ENCODE peak calls at places on chromosomes 13 and 19, in nine cellular contexts. I is activated naive CD4-positive, alpha-beta T cell treated with anti-CD3 and anti-CD28 coated beads, Interleukin-2, amount 50 U/mL, for 16 hours; S is NT2/D1; Z is head of caudate nucleus; J is NCI-H2081 treated with DMSO at 0.1 percent for 48 hours; T is NK-92 treated with Interleukin-12 subunit alpha and Interleukin-12 subunit beta, amount 100 ng/mL, for 24 hours; M is naive thymus-derived CD8-positive, alpha-beta T cell; H is suprapubic skin; X is activated CD8-positive, alpha-beta T cell treated with anti-CD3 and anti-CD28 coated beads for 36 hours. W is an unnamed sample.

GRCh38 chr13:40933508-40933907 is 85.6 kb downstream of the ELF1 start:
- DNase-seq in S (no peak), H (no peak), Z (no peak), J (no peak), T (no peak), M (no peak), I (no peak), X (peak; percentile 41), W (no peak)

GRCh38 chr19:15248648-15249559 is 16.7 kb upstream of the EPHX3 start:
- DNase-seq in I (no peak), H (peak; percentile 90), Z (peak; percentile 79), J (no peak), T (no peak), X (no peak), S (no peak), M (no peak), W (no peak)

GRCh38 chr13:30355405-30355741 is 48.0 kb upstream of the KATNAL1 start:
- DNase-seq in S (no peak), T (no peak), J (no peak), H (no peak), X (peak; percentile 73), I (peak; percentile 44), M (peak; percentile 52), Z (no peak), W (peak; percentile 63)

GRCh38 chr19:45484273-45484945 is 12.4 kb downstream of the RTN2 start:
- DNase-seq in H (no peak), I (no peak), T (no peak), M (no peak), Z (no peak), X (no peak), S (no peak), J (no peak), W (no peak)

GRCh38 chr19:30084390-30084819 is 142.4 kb downstream of the URI1 start:
- DNase-seq in X (no peak), H (no peak), J (no peak), I (no peak), T (no peak), Z (no peak), M (no peak), S (no peak), W (no peak)

GRCh38 chr13:105990256-105990958 is 545.1 kb downstream of the EFNB2 start:
- DNase-seq in X (no peak), H (no peak), Z (no peak), T (no peak), J (no peak), S (no peak), M (no peak), I (no peak), W (no peak)

GRCh38 chr19:48967346-48968178 is 2.5 kb downstream of the FTL start:
- DNase-seq in Z (peak; percentile 75), I (no peak), J (no peak), X (no peak), S (no peak), T (no peak), H (no peak), M (no peak), W (no peak)

GRCh38 chr19:13796301-13797057 is 1.2 kb downstream of the ZSWIM4 start:
- DNase-seq in T (no peak), J (no peak), X (peak; percentile 44), Z (peak; percentile 55), M (no peak), I (no peak), S (no peak), H (peak; percentile 89), W (no peak)

GRCh38 chr19:51123381-51124186 is 1.1 kb upstream of the SIGLEC9 start:
- DNase-seq in H (no peak), M (peak; percentile 51), Z (no peak), X (peak; percentile 75), S (no peak), J (no peak), T (peak; percentile 42), I (peak; percentile 38), W (peak; percentile 44)

GRCh38 chr19:1167687-1168561 is 6.1 kb downstream of the SBNO2 start:
- DNase-seq in T (no peak), M (no peak), I (peak; percentile 10), X (no peak), H (peak; percentile 78), J (no peak), S (no peak), Z (no peak), W (no peak)

GRCh38 chr19:45170146-45171106 is 7.6 kb downstream of the TRAPPC6A start:
- DNase-seq in S (no peak), T (no peak), X (no peak), Z (no peak), I (no peak), H (no peak), M (no peak), J (no peak), W (no peak)

GRCh38 chr13:94700051-94700535 is 12.3 kb downstream of the SOX21 start:
- DNase-seq in X (no peak), I (no peak), J (no peak), H (no peak), Z (no peak), M (no peak), S (no peak), T (no peak), W (no peak)

GRCh38 chr19:33685541-33685940 is 63.8 kb downstream of the CHST8 start:
- DNase-seq in Z (no peak), T (no peak), I (no peak), S (no peak), X (no peak), H (peak; percentile 47), J (no peak), M (no peak), W (no peak)

GRCh38 chr13:99617474-99618255 is 116.4 kb downstream of the TM9SF2 start:
- DNase-seq in I (no peak), M (no peak), T (peak; percentile 24), H (no peak), S (no peak), J (peak; percentile 30), Z (peak; percentile 67), X (peak; percentile 48), W (no peak)

GRCh38 chr19:19527674-19528625 is 761 bp upstream of the YJEFN3 start:
- DNase-seq in Z (no peak), J (no peak), X (no peak), T (no peak), S (no peak), H (no peak), M (no peak), I (no peak), W (no peak)

GRCh38 chr13:89432997-89433396 is 1761.8 kb downstream of the SLITRK5 start:
- DNase-seq in M (no peak), S (no peak), I (no peak), X (no peak), Z (no peak), H (no peak), T (no peak), J (no peak), W (no peak)

GRCh38 chr19:33464010-33464732 is 57.4 kb downstream of the PEPD start:
- DNase-seq in M (no peak), I (no peak), T (no peak), J (no peak), S (no peak), Z (no peak), H (peak; percentile 44), X (no peak), W (peak; percentile 3)

GRCh38 chr13:86757236-86757978 is 913.8 kb upstream of the SLITRK5 start:
- DNase-seq in I (no peak), X (peak; percentile 34), Z (no peak), T (peak; percentile 82), S (peak; percentile 6), H (no peak), J (no peak), M (no peak), W (peak; percentile 21)

GRCh38 chr13:41008349-41008980 is 10.7 kb downstream of the ELF1 start:
- DNase-seq in T (no peak), H (no peak), Z (no peak), I (no peak), X (no peak), J (no peak), S (no peak), M (no peak), W (no peak)

W was measured in activated CD8-positive, alpha-beta memory T cell treated with anti-CD3 and anti-CD28 coated beads, Interleukin-2, amount 50 U/mL, for 4 hours.